ENCODE peak calls at places on chromosomes 3 and 15, in six cellular contexts. A, P, T, G, W and M are unnamed samples.

GRCh38 chr3:106534206-106534605 is 665.4 kb upstream of the CBLB start:
- DNase-seq in T (peak; percentile 73), W (no peak), G (no peak), A (peak; percentile 19), P (no peak), M (no peak)

GRCh38 chr3:120450261-120450913 is 405 bp downstream of the FSTL1 start:
- DNase-seq in P (peak; percentile 44), G (no peak), W (peak; percentile 15), T (no peak), A (no peak), M (no peak)

GRCh38 chr15:56929389-56929788 is 10.9 kb downstream of the TCF12 start:
- DNase-seq in W (no peak), T (peak; percentile 75), A (peak; percentile 39), P (peak; percentile 44), G (no peak), M (no peak)

GRCh38 chr3:111936967-111937366 is 41.9 kb upstream of the ABHD10 start:
- DNase-seq in T (peak; percentile 65), P (peak; percentile 32), A (peak; percentile 57), G (no peak), W (no peak), M (no peak)

GRCh38 chr15:40766906-40767837 is 2.6 kb upstream of the C15orf62 start:
- DNase-seq in G (no peak), P (peak; percentile 54), W (no peak), A (no peak), T (peak; percentile 42), M (no peak)

GRCh38 chr3:193829781-193830180 is 236.8 kb downstream of the OPA1 start:
- DNase-seq in G (no peak), T (peak; percentile 38), W (no peak), A (peak; percentile 62), P (peak; percentile 83), M (no peak)

GRCh38 chr3:178518660-178519396 is 17.4 kb upstream of the KCNMB2 start:
- DNase-seq in W (peak; percentile 89), P (no peak), A (no peak), G (no peak), T (no peak), M (no peak)

GRCh38 chr3:12405432-12406272 is 78.6 kb upstream of the TSEN2 start:
- DNase-seq in P (peak; percentile 42), W (no peak), A (no peak), G (no peak), T (peak; percentile 97), M (no peak)

GRCh38 chr3:11335056-11335608 is 62.9 kb downstream of the ATG7 start:
- DNase-seq in W (peak; percentile 9), A (peak; percentile 76), P (peak; percentile 53), G (no peak), T (peak; percentile 88), M (no peak)

GRCh38 chr3:152472606-152472954 is 203.9 kb downstream of the MBNL1 start:
- DNase-seq in W (no peak), T (no peak), A (no peak), P (no peak), G (no peak), M (no peak)

GRCh38 chr15:41928100-41928499 is 34.2 kb upstream of the SPTBN5 start:
- DNase-seq in A (no peak), P (no peak), T (no peak), W (no peak), G (no peak), M (no peak)

GRCh38 chr3:10277115-10277625 is 15.6 kb downstream of the GHRL start:
- DNase-seq in T (no peak), W (no peak), A (no peak), G (no peak), P (no peak), M (no peak)
- TF ChIP-seq CTCF in T (no peak), W (no peak), A (no peak), G (no peak), P (no peak), M (no peak)

GRCh38 chr15:66498501-66499386 is 1.2 kb upstream of the SNAPC5 start:
- DNase-seq in T (peak; percentile 63), A (peak; percentile 53), P (no peak), W (no peak), G (no peak), M (no peak)
- TF ChIP-seq CTCF in T (peak; percentile 31), A (peak; percentile 45), P (peak; percentile 44), W (peak; percentile 24), G (peak; percentile 59), M (peak; percentile 53)

DNA sequence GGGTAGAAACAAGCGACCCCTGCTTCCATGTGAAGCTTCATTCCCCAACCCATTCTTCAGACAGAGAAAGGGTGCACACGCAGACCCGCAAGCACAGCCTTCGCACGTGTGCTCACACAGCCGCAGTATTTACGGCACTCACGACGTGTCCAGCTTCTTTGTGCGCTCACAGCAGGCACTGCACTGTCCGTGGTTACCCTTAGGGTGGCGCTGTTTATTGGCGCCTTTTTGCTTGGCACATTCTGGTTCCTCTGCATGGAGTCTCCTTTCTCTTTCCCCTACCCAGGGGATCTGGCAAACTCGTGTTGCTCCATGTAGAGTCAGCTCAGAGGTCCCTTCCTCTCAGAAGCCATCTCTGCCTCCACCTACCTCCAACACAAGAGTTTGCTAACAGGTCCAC is 115.1 kb downstream of the SLCO3A1 start:
- DNase-seq in W (no peak), P (no peak), T (no peak), A (no peak), G (no peak), M (no peak)
- TF ChIP-seq CTCF in W (peak; percentile 3), P (no peak), T (no peak), A (no peak), G (no peak), M (no peak)

DNA sequence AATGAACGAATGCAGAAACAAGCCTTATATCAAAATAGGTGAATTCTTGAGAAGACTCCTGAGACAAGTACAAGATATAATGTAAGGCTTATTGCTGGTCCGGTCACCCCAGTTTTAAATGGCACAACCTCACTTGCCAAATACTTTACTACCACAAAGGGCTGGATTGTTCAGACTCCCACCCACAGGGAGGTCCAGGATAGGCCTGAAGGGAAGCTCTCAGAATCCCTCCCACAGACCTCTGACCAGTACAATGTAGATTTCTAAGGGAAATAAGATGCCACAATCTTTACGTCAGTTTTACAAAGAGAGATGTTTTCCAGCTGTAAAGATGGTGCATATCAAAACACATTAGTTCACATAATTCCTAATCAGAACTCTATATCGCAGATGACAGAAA is 577.7 kb upstream of the ADAMTS9 start:
- DNase-seq in G (no peak), T (no peak), A (no peak), P (no peak), W (no peak), M (no peak)
- TF ChIP-seq CTCF in G (no peak), T (no peak), A (no peak), P (no peak), W (no peak), M (no peak)

GRCh38 chr15:65963911-65964482 is 94.7 kb downstream of the RAB11A start:
- DNase-seq in A (no peak), W (no peak), G (no peak), P (no peak), T (no peak), M (no peak)

GRCh38 chr15:65964792-65965433 is 95.6 kb downstream of the RAB11A start:
- DNase-seq in A (no peak), T (no peak), P (no peak), W (no peak), G (no peak), M (no peak)

GRCh38 chr15:65963358-65963757 is 94.1 kb downstream of the RAB11A start:
- DNase-seq in G (no peak), A (no peak), P (no peak), W (no peak), T (no peak), M (no peak)

GRCh38 chr15:65960586-65960985 is 91.3 kb downstream of the RAB11A start:
- DNase-seq in P (no peak), T (no peak), W (no peak), A (no peak), G (no peak), M (no peak)

GRCh38 chr15:65962187-65962586 is 92.9 kb downstream of the RAB11A start:
- DNase-seq in T (peak; percentile 11), P (peak; percentile 54), G (no peak), A (no peak), W (no peak), M (no peak)
- TF ChIP-seq CTCF in T (peak; percentile 6), P (no peak), G (no peak), A (peak; percentile 15), W (no peak), M (no peak)

GRCh38 chr3:40557558-40558161 is 32.9 kb downstream of the ZNF621 start:
- DNase-seq in W (peak; percentile 15), P (no peak), G (no peak), T (no peak), A (no peak), M (no peak)
- TF ChIP-seq CTCF in W (no peak), P (no peak), G (no peak), T (no peak), A (no peak), M (no peak)

GRCh38 chr3:123153124-123153523 is 48.6 kb upstream of the SEC22A start:
- DNase-seq in T (no peak), W (peak; percentile 26), G (no peak), A (no peak), P (no peak), M (no peak)
- TF ChIP-seq CTCF in T (no peak), W (no peak), G (no peak), A (no peak), P (no peak), M (no peak)

DNA sequence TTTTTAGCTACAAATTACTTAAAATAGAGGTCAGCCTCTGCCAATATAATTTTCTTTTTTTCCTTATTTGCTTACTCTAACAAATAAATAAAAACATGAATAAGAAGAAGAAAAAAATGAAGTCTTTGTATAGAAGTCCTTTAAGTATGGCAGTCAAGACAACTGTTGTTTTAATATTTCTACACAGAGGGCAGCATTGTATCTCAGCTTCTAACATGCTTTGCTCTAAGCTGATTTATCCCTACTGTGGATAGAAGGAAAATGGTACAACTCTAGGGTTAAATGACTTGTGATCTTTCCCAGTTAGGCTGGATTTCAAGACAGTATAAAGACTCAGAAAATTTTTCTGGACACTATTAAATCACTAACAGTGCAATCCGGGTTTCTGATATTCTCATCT is 104.3 kb upstream of the MEIS2 start:
- DNase-seq in T (no peak), P (no peak), W (no peak), A (no peak), G (no peak), M (no peak)
- TF ChIP-seq CTCF in T (no peak), P (no peak), W (peak; percentile 8), A (no peak), G (no peak), M (no peak)

GRCh38 chr3:64940949-64941348 is 253.1 kb upstream of the ADAMTS9 start:
- DNase-seq in A (no peak), G (no peak), P (no peak), W (no peak), T (no peak), M (no peak)

GRCh38 chr3:64943861-64944260 is 256.1 kb upstream of the ADAMTS9 start:
- DNase-seq in W (no peak), A (no peak), P (no peak), T (no peak), G (no peak), M (no peak)

GRCh38 chr3:64939309-64939708 is 251.5 kb upstream of the ADAMTS9 start:
- DNase-seq in P (no peak), T (no peak), G (no peak), W (no peak), A (no peak), M (no peak)

GRCh38 chr3:64939747-64940450 is 252.1 kb upstream of the ADAMTS9 start:
- DNase-seq in T (no peak), P (no peak), W (no peak), G (no peak), A (no peak), M (no peak)

GRCh38 chr3:64945171-64945684 is 257.4 kb upstream of the ADAMTS9 start:
- DNase-seq in P (no peak), T (no peak), G (no peak), W (no peak), A (no peak), M (no peak)
- TF ChIP-seq CTCF in P (no peak), T (no peak), G (no peak), W (no peak), A (no peak), M (no peak)